ENCODE peak calls at places on chromosomes 1 and 21, in six cellular contexts. N is stromal cell of bone marrow; O is NAMALWA; I is OCI-LY7; J is activated CD8-positive, alpha-beta memory T cell treated with anti-CD3 and anti-CD28 coated beads for 24 hours; U is NCI-H69. P is an unnamed sample.
A peak's percentile ranks its signal among the peaks of the same experiment; 100 is the strongest.

GRCh38 chr1:160777486-160778089 is 18.4 kb upstream of the LY9 start:
- DNase-seq in U (peak; percentile 55), J (no peak), I (peak; percentile 81), O (peak; percentile 85), N (no peak), P (peak; percentile 85)

GRCh38 chr1:161486806-161487482 is 18.3 kb upstream of the FCGR2A start:
- DNase-seq in O (peak; percentile 89), I (peak; percentile 81), N (peak; percentile 55), J (no peak), U (peak; percentile 44), P (peak; percentile 84)

GRCh38 chr1:197982266-197982665 is 65.1 kb downstream of the LHX9 start:
- DNase-seq in J (no peak), N (no peak), O (no peak), U (no peak), I (no peak), P (no peak)

GRCh38 chr1:231867607-231868006 is 241.0 kb downstream of the DISC1 start:
- DNase-seq in J (no peak), O (no peak), I (no peak), N (no peak), U (no peak), P (no peak)

GRCh38 chr1:25889470-25889869 is 14.0 kb upstream of the PAQR7 start:
- DNase-seq in U (no peak), O (no peak), I (no peak), J (no peak), N (no peak), P (no peak)

GRCh38 chr1:63000508-63000907 is 216.6 kb downstream of the ATG4C start:
- DNase-seq in O (no peak), N (no peak), J (no peak), U (peak; percentile 53), I (no peak), P (no peak)

GRCh38 chr1:207073906-207074820 is 14.5 kb upstream of the C4BPB start:
- DNase-seq in N (no peak), I (no peak), J (no peak), U (no peak), O (no peak), P (no peak)

GRCh38 chr21:38343691-38344090 is 86.9 kb downstream of the KCNJ15 start:
- DNase-seq in O (no peak), J (no peak), N (peak; percentile 74), U (peak; percentile 63), I (no peak), P (no peak)

GRCh38 chr21:43696214-43696613 is 22.7 kb upstream of the PDXK start:
- DNase-seq in U (no peak), J (no peak), N (no peak), O (no peak), I (no peak), P (no peak)

GRCh38 chr1:23448846-23449245 is 24.3 kb upstream of the TCEA3 start:
- DNase-seq in I (no peak), U (no peak), O (no peak), J (no peak), N (no peak), P (no peak)

GRCh38 chr21:43590220-43590619 is 69.1 kb downstream of the HSF2BP start:
- DNase-seq in N (no peak), I (no peak), U (peak; percentile 85), O (no peak), J (no peak), P (no peak)

GRCh38 chr1:246725191-246725590 is 982 bp downstream of the SCCPDH start:
- DNase-seq in J (no peak), O (no peak), I (no peak), U (no peak), N (no peak), P (no peak)

GRCh38 chr1:32353431-32353830 is 8.9 kb downstream of the FAM229A start:
- DNase-seq in I (no peak), U (no peak), J (no peak), O (no peak), N (no peak), P (no peak)

GRCh38 chr1:87200875-87201638 is 127.6 kb upstream of the LMO4 start:
- DNase-seq in O (no peak), J (no peak), I (no peak), U (peak; percentile 35), N (no peak), P (no peak)

GRCh38 chr1:167645161-167645560 is 15.1 kb downstream of the RCSD1 start:
- DNase-seq in U (no peak), O (no peak), I (no peak), J (no peak), N (no peak), P (no peak)

GRCh38 chr1:7616076-7616833 is 154.8 kb upstream of the VAMP3 start:
- DNase-seq in O (peak; percentile 42), I (peak; percentile 20), N (peak; percentile 16), U (no peak), J (peak; percentile 64), P (peak; percentile 21)

GRCh38 chr1:226814751-226815496 is 55.5 kb upstream of the PSEN2 start:
- DNase-seq in J (no peak), N (peak; percentile 75), U (peak; percentile 96), O (no peak), I (no peak), P (no peak)

GRCh38 chr1:1554550-1554925 is 14.1 kb upstream of the TMEM240 start:
- DNase-seq in I (no peak), J (no peak), U (no peak), N (no peak), O (no peak), P (no peak)

GRCh38 chr1:110948038-110948810 is 15.5 kb downstream of the LRIF1 start:
- DNase-seq in O (no peak), I (no peak), J (no peak), U (no peak), N (no peak), P (no peak)

GRCh38 chr1:231818342-231818741 is 191.8 kb downstream of the DISC1 start:
- DNase-seq in J (no peak), I (no peak), N (no peak), U (no peak), O (no peak), P (no peak)

GRCh38 chr1:206708882-206709281 is 24.2 kb downstream of the MAPKAPK2 start:
- DNase-seq in U (no peak), N (no peak), I (no peak), O (no peak), J (no peak), P (no peak)

GRCh38 chr1:27192039-27192529 is 37.2 kb upstream of the SLC9A1 start:
- DNase-seq in U (no peak), J (no peak), O (no peak), I (no peak), N (peak; percentile 24), P (no peak)

GRCh38 chr1:228013322-228014234 is 6.8 kb downstream of the WNT3A start:
- DNase-seq in U (no peak), O (no peak), J (peak; percentile 46), I (no peak), N (no peak), P (no peak)

GRCh38 chr1:154809436-154810413 is 60.4 kb downstream of the KCNN3 start:
- DNase-seq in N (peak; percentile 21), U (peak; percentile 29), O (peak; percentile 51), I (no peak), J (no peak), P (no peak)

GRCh38 chr1:228500143-228500736 is 13.1 kb downstream of the RNF187 start:
- DNase-seq in U (no peak), O (peak; percentile 82), J (peak; percentile 50), N (no peak), I (peak; percentile 65), P (no peak)

GRCh38 chr1:3846521-3846920 is 10.5 kb downstream of the CEP104 start:
- DNase-seq in O (no peak), I (no peak), U (no peak), J (no peak), N (no peak), P (no peak)

GRCh38 chr1:222634180-222635013 is 16.5 kb downstream of the MIA3 start:
- DNase-seq in U (peak; percentile 88), O (peak; percentile 95), N (peak; percentile 83), J (peak; percentile 67), I (peak; percentile 86), P (peak; percentile 94)

GRCh38 chr1:155005076-155005971 is 2.7 kb downstream of the ZBTB7B start:
- DNase-seq in I (peak; percentile 57), J (no peak), O (no peak), N (peak; percentile 30), U (no peak), P (no peak)

GRCh38 chr1:151707541-151708065 is 9.0 kb downstream of the CELF3 start:
- DNase-seq in I (no peak), O (no peak), N (no peak), J (no peak), U (no peak), P (no peak)

GRCh38 chr21:43752758-43753438 is 23.2 kb downstream of the CSTB start:
- DNase-seq in N (no peak), J (no peak), U (no peak), I (no peak), O (no peak), P (no peak)

GRCh38 chr21:38852708-38853107 is 47.0 kb downstream of the ETS2 start:
- DNase-seq in U (no peak), I (no peak), J (no peak), O (no peak), N (no peak), P (no peak)

GRCh38 chr1:164452549-164452948 is 106.4 kb upstream of the PBX1 start:
- DNase-seq in N (no peak), O (no peak), I (no peak), J (no peak), U (peak; percentile 95), P (no peak)